ENCODE peak calls at places on chromosomes 5 and 9, in seven cellular contexts. N is pancreas; X is CD8-positive, alpha-beta T cell; H is HCT116; A is AG04450; R is fibroblast of lung; S is tibial nerve. T is an unnamed sample.

GRCh38 chr9:131482343-131483006 is 20.2 kb upstream of the POMT1 start:
- DNase-seq in N (no peak), X (no peak), H (no peak), A (no peak), R (no peak), S (no peak), T (no peak)

GRCh38 chr9:118331622-118332045 is 627.4 kb downstream of the TLR4 start:
- DNase-seq in N (no peak), X (no peak), H (no peak), A (no peak), R (peak; percentile 94), S (no peak), T (no peak)

GRCh38 chr5:31819926-31820516 is 181.1 kb downstream of the PDZD2 start:
- DNase-seq in N (no peak), X (no peak), H (no peak), A (no peak), R (peak; percentile 1), S (no peak), T (no peak)

GRCh38 chr9:115207003-115207837 is 89.3 kb upstream of the TNC start:
- DNase-seq in N (no peak), X (no peak), H (no peak), A (no peak), R (peak; percentile 61), S (no peak), T (no peak)

GRCh38 chr5:75049581-75050274 is 2.6 kb downstream of the GCNT4 start:
- DNase-seq in N (peak; percentile 56), X (peak; percentile 68), H (peak; percentile 68), A (no peak), R (peak; percentile 51), S (peak; percentile 33), T (no peak)

GRCh38 chr5:37840036-37840909 is at the start of gene GDNF:
- DNase-seq in N (no peak), X (no peak), H (no peak), A (peak; percentile 67), R (peak; percentile 76), S (no peak), T (no peak)

GRCh38 chr5:26791433-26791832 is 247.0 kb downstream of the CDH9 start:
- DNase-seq in N (no peak), X (no peak), H (no peak), A (no peak), R (no peak), S (no peak), T (no peak)

GRCh38 chr5:141742866-141743651 is 61.0 kb upstream of the ARAP3 start:
- DNase-seq in N (peak; percentile 23), X (no peak), H (no peak), A (no peak), R (peak; percentile 28), S (no peak), T (no peak)

GRCh38 chr9:93974151-93974550 is 19.0 kb upstream of the BARX1 start:
- DNase-seq in N (no peak), X (no peak), H (no peak), A (no peak), R (peak; percentile 23), S (no peak), T (no peak)

GRCh38 chr9:20476912-20477311 is 145.4 kb downstream of the MLLT3 start:
- DNase-seq in N (no peak), X (no peak), H (no peak), A (no peak), R (peak; percentile 51), S (no peak), T (no peak)

GRCh38 chr5:28576022-28576421 is 1537.6 kb upstream of the CDH9 start:
- DNase-seq in N (no peak), X (no peak), H (no peak), A (no peak), R (peak; percentile 9), S (no peak), T (no peak)

GRCh38 chr9:105359899-105360298 is 87.9 kb upstream of the FSD1L start:
- DNase-seq in N (no peak), X (no peak), H (no peak), A (peak; percentile 6), R (peak; percentile 95), S (no peak), T (no peak)

GRCh38 chr5:72478276-72478675 is 28.9 kb downstream of the ZNF366 start:
- DNase-seq in N (no peak), X (no peak), H (no peak), A (no peak), R (no peak), S (no peak), T (no peak)

GRCh38 chr9:106992186-106992585 is 129.2 kb downstream of the ZNF462 start:
- DNase-seq in N (no peak), X (no peak), H (no peak), A (no peak), R (no peak), S (no peak), T (no peak)

GRCh38 chr5:139410121-139410885 is 6.4 kb upstream of the SPATA24 start:
- DNase-seq in N (no peak), X (no peak), H (no peak), A (no peak), R (no peak), S (no peak), T (no peak)

GRCh38 chr9:87834357-87834756 is 48.3 kb upstream of the SPATA31E1 start:
- DNase-seq in N (peak; percentile 16), X (no peak), H (peak; percentile 29), A (no peak), R (no peak), S (no peak), T (no peak)

GRCh38 chr9:134318941-134319305 is 7.3 kb upstream of the RXRA start:
- DNase-seq in N (no peak), X (no peak), H (no peak), A (no peak), R (no peak), S (no peak), T (no peak)

GRCh38 chr9:136509549-136509948 is 26.7 kb upstream of the SEC16A start:
- DNase-seq in N (no peak), X (no peak), H (no peak), A (no peak), R (no peak), S (no peak), T (no peak)
- H3K27ac ChIP-seq in N (no peak overlapping the region), X (no peak overlapping the region), H (no peak overlapping the region), A (no peak overlapping the region), R (no peak overlapping the region), S (peak overlapping the region; percentile 87), T (peak overlapping the region; percentile 53)

GRCh38 chr5:177489119-177489716 is 8.2 kb downstream of the PDLIM7 start:
- DNase-seq in N (no peak), X (no peak), H (no peak), A (no peak), R (no peak), S (no peak), T (no peak)
- TF ChIP-seq CTCF in N (no peak), X (no peak), H (no peak), A (no peak), R (no peak), S (no peak), T (no peak)

DNA sequence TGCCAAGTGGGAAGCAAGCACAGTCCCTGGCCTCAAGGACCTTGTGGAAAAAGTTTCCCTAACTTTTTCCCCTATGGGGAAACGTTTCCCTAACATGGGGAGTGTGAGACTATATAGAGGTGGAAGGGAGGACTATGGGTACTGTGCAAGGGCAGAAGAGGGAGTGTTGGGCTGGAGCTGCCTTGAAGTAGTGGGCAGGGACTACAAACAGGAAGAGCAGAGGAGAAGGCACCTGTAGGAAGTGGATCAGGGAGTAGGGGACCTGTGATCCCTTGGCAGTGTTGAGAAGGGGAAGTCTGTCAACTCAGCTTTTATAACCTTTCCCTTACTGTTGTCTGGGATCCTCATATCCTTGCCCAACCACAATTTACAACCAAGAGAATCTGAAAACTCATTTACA is 1.4 kb downstream of the CMYA5 start:
- DNase-seq in N (no peak), X (no peak), H (no peak), A (no peak), R (no peak), S (no peak), T (no peak)
- H3K4me3 ChIP-seq in N (no peak overlapping the region), X (no peak overlapping the region), H (no peak overlapping the region), A (no peak overlapping the region), R (no peak overlapping the region), S (no peak overlapping the region), T (no peak overlapping the region)

GRCh38 chr9:90838761-90839160 is 37.1 kb downstream of the SYK start:
- DNase-seq in N (no peak), X (no peak), H (no peak), A (no peak), R (no peak), S (no peak), T (no peak)
- H3K27ac ChIP-seq in N (no peak overlapping the region), X (no peak overlapping the region), H (no peak overlapping the region), A (no peak overlapping the region), R (no peak overlapping the region), S (no peak overlapping the region), T (no peak overlapping the region)

GRCh38 chr9:108933641-108934322 is at the start of gene ELP1:
- DNase-seq in N (peak; percentile 94), X (peak; percentile 94), H (peak; percentile 86), A (peak; percentile 86), R (peak; percentile 94), S (peak; percentile 83), T (peak; percentile 94)
- TF ChIP-seq CTCF in N (no peak), X (no peak), H (no peak), A (peak; percentile 44), R (peak; percentile 38), S (peak; percentile 20), T (no peak)

T was measured in coronary artery.